ENCODE peak calls at places on chromosomes 16 and 17, in five cellular contexts. R, A, O, X and E are unnamed samples.

GRCh38 chr16:19118938-19119431 is 5.2 kb downstream of the ITPRIPL2 start:
- DNase-seq in R (no peak), A (no peak), O (peak; percentile 58), X (peak; percentile 95), E (no peak)

GRCh38 chr17:49067163-49067562 is 65.4 kb upstream of the B4GALNT2 start:
- DNase-seq in A (no peak), R (no peak), O (no peak), X (no peak), E (no peak)

GRCh38 chr16:68806422-68806821 is 36.9 kb upstream of the TANGO6 start:
- DNase-seq in O (no peak), X (no peak), A (no peak), R (no peak), E (no peak)

GRCh38 chr17:2053380-2054261 is 1.3 kb upstream of the HIC1 start:
- DNase-seq in R (peak; percentile 95), A (no peak), O (peak; percentile 78), X (peak; percentile 83), E (no peak)

GRCh38 chr17:64262422-64263260 is at the start of gene TEX2:
- DNase-seq in A (no peak), X (peak; percentile 19), R (no peak), O (peak; percentile 50), E (peak; percentile 72)

GRCh38 chr16:90057738-90058173 is 19.4 kb downstream of the PRDM7 start:
- DNase-seq in R (no peak), O (no peak), X (peak; percentile 65), A (no peak), E (no peak)

GRCh38 chr16:75477680-75478473 is 13.4 kb upstream of the TMEM170A start:
- DNase-seq in R (no peak), A (no peak), O (no peak), X (no peak), E (no peak)

GRCh38 chr16:87854907-87855683 is 14.2 kb downstream of the SLC7A5 start:
- DNase-seq in O (no peak), R (no peak), X (no peak), A (no peak), E (no peak)

GRCh38 chr17:77323413-77324171 is 182.8 kb downstream of the SEC14L1 start:
- DNase-seq in O (no peak), R (no peak), X (peak; percentile 57), A (no peak), E (peak; percentile 68)

GRCh38 chr16:86806838-86807351 is 228.5 kb downstream of the FOXL1 start:
- DNase-seq in A (no peak), O (no peak), R (no peak), X (no peak), E (peak; percentile 78)

GRCh38 chr17:40326014-40326831 is 17.2 kb downstream of the RARA start:
- DNase-seq in O (no peak), R (no peak), X (no peak), A (no peak), E (no peak)

GRCh38 chr16:88968589-88969280 is 8.3 kb downstream of the CBFA2T3 start:
- DNase-seq in R (no peak), A (no peak), O (no peak), X (no peak), E (no peak)

DNA sequence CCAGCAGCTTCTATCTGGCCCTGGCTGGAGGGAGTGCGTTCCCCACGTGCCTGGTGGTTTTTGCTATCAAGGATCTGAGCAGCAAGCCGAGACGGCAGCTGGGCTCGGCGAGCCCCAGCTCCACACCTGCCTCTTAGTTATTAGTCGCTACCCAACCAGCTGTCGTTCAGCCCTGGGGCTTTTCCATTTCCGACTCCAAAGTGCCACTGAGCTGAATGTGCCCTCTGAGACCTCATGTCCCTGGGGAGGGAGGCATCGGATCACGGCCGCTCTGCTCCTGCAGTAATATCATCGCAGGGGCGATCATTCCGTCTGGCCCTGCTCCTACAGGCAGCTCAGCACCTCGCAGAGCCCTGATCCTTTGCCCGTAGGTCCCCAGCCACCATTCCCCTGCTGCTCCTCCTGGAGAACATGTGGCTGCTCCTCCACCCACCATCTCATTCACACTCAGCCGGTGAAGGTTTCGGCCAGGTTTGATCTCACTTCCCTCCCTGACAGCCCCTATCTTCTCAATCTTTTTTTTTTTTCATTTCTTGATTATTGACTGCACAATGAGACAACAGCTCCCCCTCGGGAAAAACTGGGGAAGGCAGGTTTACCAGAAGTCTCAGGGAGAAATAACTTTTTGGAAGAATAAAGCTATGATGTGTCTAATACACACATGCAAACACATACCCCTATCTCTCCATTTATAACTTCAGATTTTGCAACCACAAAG is 86.7 kb downstream of the ZFHX3 start:
- DNase-seq in R (no peak), O (no peak), A (no peak), X (no peak), E (no peak)
- TF ChIP-seq CTCF in R (no peak), O (no peak), A (peak; percentile 36), X (peak; percentile 52), E (peak; percentile 63)

GRCh38 chr17:6471531-6472465 is 27.5 kb downstream of the PIMREG start:
- DNase-seq in X (peak; percentile 57), A (peak; percentile 10), O (no peak), R (no peak), E (no peak)
- TF ChIP-seq CTCF in X (peak; percentile 14), A (peak; percentile 9), O (no peak), R (no peak), E (no peak)

DNA sequence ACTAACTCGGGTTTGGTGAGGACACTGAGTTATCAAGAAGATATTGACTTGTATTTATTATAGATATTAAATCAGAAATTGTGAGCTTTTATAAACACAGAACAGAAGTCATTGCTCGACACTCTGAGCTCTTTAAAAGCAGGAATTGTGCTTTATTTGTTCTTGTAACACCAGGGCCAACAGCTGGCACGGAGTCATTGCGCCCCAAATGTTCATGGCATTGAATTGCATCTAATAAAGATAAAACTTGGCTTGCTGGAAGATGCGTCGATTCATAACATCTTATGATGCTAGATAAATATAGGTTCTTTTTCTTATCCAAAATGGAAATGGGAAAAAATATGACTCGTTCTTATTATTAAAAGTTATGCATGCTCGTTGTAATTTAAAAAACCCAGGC is 11.8 kb upstream of the MLYCD start:
- DNase-seq in R (no peak), X (no peak), O (peak; percentile 52), A (no peak), E (no peak)
- TF ChIP-seq CTCF in R (no peak), X (peak; percentile 17), O (no peak), A (peak; percentile 18), E (peak; percentile 49)

GRCh38 chr16:66549284-66550131 is at the start of gene TK2:
- DNase-seq in O (peak; percentile 38), X (peak; percentile 78), R (no peak), A (no peak), E (peak; percentile 82)
- TF ChIP-seq CTCF in O (no peak), X (no peak), R (peak; percentile 13), A (no peak), E (peak; percentile 37)

DNA sequence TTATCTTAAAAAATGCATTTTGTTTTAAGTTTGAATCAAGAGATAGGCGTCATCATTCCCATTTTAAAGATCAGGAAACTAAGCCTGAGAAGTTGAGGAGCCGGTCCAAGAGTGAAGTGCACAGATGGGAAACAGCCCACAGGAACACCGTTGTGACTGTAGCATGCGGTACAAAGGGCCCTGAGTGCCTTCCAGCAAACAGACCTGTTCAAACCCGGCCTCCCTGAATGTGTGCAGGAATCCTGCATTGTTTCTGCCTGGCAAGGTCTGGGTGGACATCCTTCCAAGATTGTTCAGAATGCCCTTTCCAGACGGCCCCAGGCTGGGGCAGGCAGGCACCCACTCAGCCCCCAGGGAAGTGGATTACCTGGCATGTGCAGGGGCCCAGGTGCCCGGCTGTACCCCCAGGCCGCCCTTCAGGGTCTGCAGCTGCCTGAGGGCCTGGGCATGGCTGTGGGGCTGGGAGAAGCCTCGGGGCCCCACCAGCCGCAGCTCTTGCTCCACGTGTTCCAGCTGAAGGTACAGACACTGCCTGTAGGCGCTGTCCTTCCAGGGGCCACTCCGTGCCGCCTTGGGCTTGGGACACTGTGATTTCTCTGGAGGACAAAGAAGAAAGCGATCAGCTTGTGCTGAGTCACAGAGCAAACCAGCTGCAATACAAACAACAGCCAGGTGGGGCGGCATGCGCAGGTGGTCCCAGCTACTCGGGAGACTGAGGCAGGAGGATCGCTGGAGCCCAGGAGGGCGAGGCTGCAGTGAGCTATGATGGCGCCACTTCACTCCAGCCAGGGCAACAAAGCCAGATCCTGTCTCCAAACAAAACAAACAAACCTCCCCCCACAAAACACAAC is 45.0 kb upstream of the GCSH start:
- DNase-seq in R (no peak), X (no peak), A (no peak), O (peak; percentile 16), E (no peak)
- TF ChIP-seq CTCF in R (no peak), X (peak; percentile 20), A (no peak), O (no peak), E (peak; percentile 56)

GRCh38 chr17:51580869-51581268 is 320.5 kb downstream of the UTP18 start:
- DNase-seq in O (no peak), R (no peak), X (no peak), A (no peak), E (no peak)

GRCh38 chr17:51588063-51588462 is 327.7 kb downstream of the UTP18 start:
- DNase-seq in A (no peak), X (no peak), R (no peak), O (no peak), E (no peak)

GRCh38 chr17:51590071-51590470 is 329.7 kb downstream of the UTP18 start:
- DNase-seq in O (peak; percentile 53), A (no peak), R (peak; percentile 55), X (no peak), E (no peak)

DNA sequence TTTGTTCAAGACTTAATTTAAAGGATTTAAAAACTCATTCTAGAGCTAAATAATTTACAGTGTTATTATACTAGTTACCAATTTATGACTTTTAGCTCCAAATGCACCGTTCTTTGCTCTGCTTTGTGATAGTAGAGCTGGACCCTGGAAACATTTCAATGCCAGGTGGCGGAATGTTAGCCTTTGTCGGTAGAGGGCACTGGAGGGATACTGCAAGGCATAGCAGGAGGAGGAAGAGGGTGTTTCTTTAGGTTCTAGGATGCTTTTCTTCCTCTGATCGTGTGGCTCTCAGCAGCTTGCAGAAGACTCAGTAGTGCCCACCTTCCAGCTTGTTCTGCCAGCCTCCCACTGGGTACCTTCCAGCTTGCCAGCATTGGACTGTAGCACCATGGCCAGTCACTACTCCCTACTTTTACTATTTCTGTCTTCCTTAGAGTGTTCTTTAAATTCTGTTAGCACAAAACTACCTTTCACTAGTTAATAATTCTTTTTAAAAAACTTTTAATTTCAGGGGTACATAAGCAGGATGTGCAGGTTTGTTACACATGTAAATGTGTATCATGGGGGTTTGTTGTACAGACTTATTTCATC is 325.3 kb downstream of the UTP18 start:
- DNase-seq in X (no peak), R (peak; percentile 57), O (peak; percentile 53), A (no peak), E (no peak)
- TF ChIP-seq CTCF in X (no peak), R (peak; percentile 12), O (no peak), A (no peak), E (peak; percentile 70)